ENCODE peak calls at places on chromosomes 12 and 14, in eight cellular contexts. W is stimulated activated CD4-positive, alpha-beta T cell treated with anti-CD3 and anti-CD28 coated beads, Interleukin-4, amount 100 ng/mL, for 1 hour; B is ACHN; A is MV-4-11; F is activated gamma-delta T cell treated with Interleukin-2 at 50 U/mL for 16 hours; Q is NCI-H510A treated with DMSO at 0.1 percent for 48 hours; K is stimulated activated effector memory CD8-positive, alpha-beta T cell treated with anti-CD3 and anti-CD28 coated beads, Interleukin-12 subunit alpha, Interleukin-12 subunit beta, amount 100 ng/mL, for 72 hours; R is ovary. Z is an unnamed sample.

GRCh38 chr12:15603461-15604085 is 185.6 kb downstream of the EPS8 start:
- DNase-seq in W (no peak), B (no peak), A (peak; percentile 75), F (no peak), Q (peak; percentile 47), K (no peak), R (no peak), Z (no peak)

GRCh38 chr14:64680013-64680674 is 24.1 kb upstream of the PLEKHG3 start:
- DNase-seq in W (no peak), B (no peak), A (no peak), F (no peak), Q (peak; percentile 50), K (no peak), R (no peak), Z (no peak)

GRCh38 chr14:65728604-65729003 is 316.1 kb downstream of the FUT8 start:
- DNase-seq in W (no peak), B (no peak), A (no peak), F (no peak), Q (no peak), K (no peak), R (no peak), Z (no peak)

GRCh38 chr12:107580750-107581529 is 104.7 kb upstream of the PWP1 start:
- DNase-seq in W (no peak), B (no peak), A (no peak), F (no peak), Q (no peak), K (no peak), R (no peak), Z (no peak)

GRCh38 chr12:22610148-22610547 is 14.8 kb upstream of the ETNK1 start:
- DNase-seq in W (no peak), B (no peak), A (peak; percentile 97), F (no peak), Q (no peak), K (no peak), R (no peak), Z (no peak)

GRCh38 chr12:43206396-43206795 is 345.6 kb downstream of the ADAMTS20 start:
- DNase-seq in W (no peak), B (no peak), A (no peak), F (no peak), Q (no peak), K (no peak), R (no peak), Z (no peak)

GRCh38 chr12:53052419-53053222 is 2.8 kb downstream of the TNS2 start:
- DNase-seq in W (no peak), B (peak; percentile 73), A (no peak), F (no peak), Q (peak; percentile 57), K (no peak), R (peak; percentile 97), Z (peak; percentile 91)

GRCh38 chr12:58509116-58509885 is 411.0 kb downstream of the LRIG3 start:
- DNase-seq in W (no peak), B (no peak), A (no peak), F (no peak), Q (no peak), K (no peak), R (no peak), Z (no peak)

GRCh38 chr12:129486931-129487330 is 416.9 kb downstream of the TMEM132D start:
- DNase-seq in W (no peak), B (no peak), A (no peak), F (no peak), Q (peak; percentile 73), K (no peak), R (no peak), Z (no peak)

GRCh38 chr14:74660863-74661262 is 48.8 kb upstream of the LTBP2 start:
- DNase-seq in W (no peak), B (no peak), A (no peak), F (no peak), Q (no peak), K (no peak), R (no peak), Z (no peak)

GRCh38 chr14:85701763-85702162 is 171.8 kb downstream of the FLRT2 start:
- DNase-seq in W (no peak), B (no peak), A (no peak), F (no peak), Q (no peak), K (no peak), R (no peak), Z (no peak)

GRCh38 chr12:27756670-27757069 is 23.4 kb upstream of the KLHL42 start:
- DNase-seq in W (no peak), B (no peak), A (no peak), F (no peak), Q (no peak), K (no peak), R (no peak), Z (no peak)

GRCh38 chr12:57139796-57140649 is 7.4 kb downstream of the LRP1-AS start:
- DNase-seq in W (no peak), B (no peak), A (peak; percentile 84), F (no peak), Q (no peak), K (no peak), R (no peak), Z (no peak)